ENCODE peak calls at places on chromosomes 2 and 18, in eight cellular contexts. U is effector memory CD8-positive, alpha-beta T cell; N is A172; I is stimulated activated CD4-positive, alpha-beta T cell treated with anti-CD3 and anti-CD28 coated beads, Interleukin-1b, Interleukin-23, amount 100 ng/mL, for 24 hours; G is left colon; W is T-helper 2 cell; D is tibial nerve; S is activated CD4-positive, CD25-positive, alpha-beta regulatory T cell. T is an unnamed sample.

GRCh38 chr2:235692671-235693171 is 198.9 kb downstream of the AGAP1 start:
- DNase-seq in U (no peak), N (no peak), I (no peak), G (peak), W (no peak), D (no peak), S (no peak), T (no peak)

GRCh38 chr18:49898421-49898820 is 85.1 kb upstream of the ACAA2 start:
- DNase-seq in U (peak), N (peak), I (peak), G (no peak), W (peak), D (peak), S (peak), T (no peak)

GRCh38 chr2:1588994-1589611 is 155.2 kb downstream of the PXDN start:
- DNase-seq in U (no peak), N (peak), I (no peak), G (peak), W (no peak), D (no peak), S (no peak), T (no peak)

GRCh38 chr2:206361407-206362045 is 81.8 kb upstream of the ADAM23 start:
- DNase-seq in U (no peak), N (no peak), I (no peak), G (no peak), W (no peak), D (no peak), S (no peak), T (no peak)

GRCh38 chr2:204479557-204479956 is 65.7 kb upstream of the PARD3B start:
- DNase-seq in U (no peak), N (peak), I (no peak), G (no peak), W (no peak), D (no peak), S (no peak), T (no peak)

GRCh38 chr2:147181351-147182029 is 663.3 kb upstream of the ACVR2A start:
- DNase-seq in U (no peak), N (no peak), I (no peak), G (no peak), W (no peak), D (no peak), S (no peak), T (no peak)

GRCh38 chr2:144042751-144043150 is 477.2 kb downstream of the ZEB2 start:
- DNase-seq in U (no peak), N (no peak), I (no peak), G (no peak), W (no peak), D (no peak), S (no peak), T (no peak)

GRCh38 chr2:120788349-120788700 is 52.7 kb downstream of the GLI2 start:
- DNase-seq in U (no peak), N (no peak), I (no peak), G (no peak), W (no peak), D (no peak), S (no peak), T (no peak)

GRCh38 chr18:46518438-46518837 is 138.6 kb downstream of the LOXHD1 start:
- DNase-seq in U (no peak), N (no peak), I (no peak), G (no peak), W (no peak), D (no peak), S (no peak), T (peak)

GRCh38 chr2:37323176-37323575 is 1.5 kb downstream of the PRKD3 start:
- DNase-seq in U (no peak), N (no peak), I (no peak), G (no peak), W (no peak), D (no peak), S (no peak), T (no peak)

GRCh38 chr2:176188969-176189665 is 649 bp downstream of the HOXD1 start:
- DNase-seq in U (no peak), N (no peak), I (no peak), G (peak), W (no peak), D (no peak), S (no peak), T (peak)

GRCh38 chr2:205864511-205864910 is 182.2 kb downstream of the NRP2 start:
- DNase-seq in U (no peak), N (peak), I (no peak), G (no peak), W (no peak), D (no peak), S (no peak), T (no peak)

GRCh38 chr2:72972744-72973535 is 55.6 kb downstream of the EMX1 start:
- DNase-seq in U (no peak), N (no peak), I (no peak), G (no peak), W (no peak), D (no peak), S (no peak), T (peak)

GRCh38 chr2:239890347-239890746 is 134.8 kb downstream of the NDUFA10 start:
- DNase-seq in U (no peak), N (no peak), I (no peak), G (no peak), W (no peak), D (no peak), S (no peak), T (no peak)

GRCh38 chr2:112605926-112606325 is 21.5 kb downstream of the CHCHD5 start:
- DNase-seq in U (no peak), N (no peak), I (no peak), G (no peak), W (no peak), D (no peak), S (no peak), T (no peak)

GRCh38 chr2:239596298-239596697 is 195.5 kb upstream of the HDAC4 start:
- DNase-seq in U (no peak), N (no peak), I (no peak), G (no peak), W (no peak), D (no peak), S (no peak), T (no peak)

GRCh38 chr2:23757686-23758433 is 169.1 kb downstream of the ATAD2B start:
- DNase-seq in U (no peak), N (peak), I (no peak), G (no peak), W (no peak), D (no peak), S (no peak), T (no peak)

GRCh38 chr2:55311444-55311870 is 42.4 kb upstream of the MTIF2 start:
- DNase-seq in U (no peak), N (peak), I (no peak), G (no peak), W (no peak), D (no peak), S (no peak), T (no peak)

GRCh38 chr2:96838345-96839287 is 5.2 kb downstream of the ANKRD23 start:
- DNase-seq in U (no peak), N (no peak), I (no peak), G (no peak), W (no peak), D (no peak), S (no peak), T (no peak)

GRCh38 chr2:30985493-30986292 is 152.5 kb downstream of the GALNT14 start:
- DNase-seq in U (no peak), N (no peak), I (no peak), G (no peak), W (no peak), D (no peak), S (no peak), T (no peak)

GRCh38 chr2:74003494-74004211 is 18.9 kb downstream of the TET3 start:
- DNase-seq in U (no peak), N (peak), I (no peak), G (no peak), W (no peak), D (no peak), S (no peak), T (peak)

GRCh38 chr2:136647039-136647438 is 118.3 kb upstream of the THSD7B start:
- DNase-seq in U (no peak), N (no peak), I (no peak), G (no peak), W (no peak), D (no peak), S (no peak), T (no peak)

GRCh38 chr2:199070550-199070949 is 387.2 kb downstream of the SATB2 start:
- DNase-seq in U (no peak), N (no peak), I (no peak), G (no peak), W (no peak), D (no peak), S (no peak), T (no peak)

GRCh38 chr2:156398176-156398575 is 38.0 kb upstream of the GPD2 start:
- DNase-seq in U (no peak), N (no peak), I (no peak), G (no peak), W (no peak), D (no peak), S (no peak), T (no peak)

GRCh38 chr2:118320640-118321039 is 232.4 kb downstream of the INSIG2 start:
- DNase-seq in U (no peak), N (no peak), I (no peak), G (no peak), W (no peak), D (no peak), S (no peak), T (no peak)

GRCh38 chr18:58161659-58162058 is 117.6 kb downstream of the NEDD4L start:
- DNase-seq in U (no peak), N (peak), I (no peak), G (no peak), W (no peak), D (no peak), S (no peak), T (no peak)

GRCh38 chr2:241844066-241844728 is 14.5 kb downstream of the PDCD1 start:
- DNase-seq in U (peak), N (peak), I (no peak), G (peak), W (peak), D (peak), S (peak), T (peak)

GRCh38 chr2:216888907-216889622 is 29.2 kb upstream of the TNP1 start:
- DNase-seq in U (no peak), N (no peak), I (no peak), G (peak), W (no peak), D (no peak), S (no peak), T (no peak)

GRCh38 chr2:69027060-69027459 is 14.1 kb downstream of the ANTXR1 start:
- DNase-seq in U (no peak), N (no peak), I (no peak), G (no peak), W (no peak), D (no peak), S (no peak), T (no peak)

GRCh38 chr2:181672255-181673008 is 7.9 kb downstream of the NEUROD1 start:
- DNase-seq in U (no peak), N (no peak), I (no peak), G (no peak), W (no peak), D (no peak), S (no peak), T (no peak)

GRCh38 chr2:207681431-207681830 is 30.0 kb upstream of the CCNYL1 start:
- DNase-seq in U (no peak), N (no peak), I (no peak), G (no peak), W (no peak), D (no peak), S (no peak), T (no peak)

GRCh38 chr2:2714413-2714812 is 383.3 kb upstream of the MYT1L start:
- DNase-seq in U (no peak), N (no peak), I (no peak), G (no peak), W (no peak), D (no peak), S (no peak), T (no peak)

GRCh38 chr2:29117636-29118303 is 2.6 kb downstream of the CLIP4 start:
- DNase-seq in U (no peak), N (peak), I (no peak), G (no peak), W (no peak), D (no peak), S (no peak), T (no peak)

GRCh38 chr18:33034212-33034611 is 261.4 kb upstream of the KLHL14 start:
- DNase-seq in U (no peak), N (no peak), I (no peak), G (no peak), W (no peak), D (no peak), S (no peak), T (no peak)

GRCh38 chr18:908631-909621 is 4.3 kb downstream of the ADCYAP1 start:
- DNase-seq in U (no peak), N (no peak), I (no peak), G (no peak), W (no peak), D (no peak), S (no peak), T (no peak)

GRCh38 chr2:237665713-237666143 is 38.3 kb downstream of the LRRFIP1 start:
- DNase-seq in U (no peak), N (no peak), I (no peak), G (no peak), W (no peak), D (no peak), S (no peak), T (peak)

GRCh38 chr2:142946941-142947340 is 69.5 kb downstream of the KYNU start:
- DNase-seq in U (no peak), N (no peak), I (no peak), G (no peak), W (no peak), D (no peak), S (no peak), T (no peak)

GRCh38 chr2:183740241-183740640 is 616.0 kb downstream of the NUP35 start:
- DNase-seq in U (no peak), N (peak), I (no peak), G (no peak), W (no peak), D (no peak), S (no peak), T (no peak)

GRCh38 chr2:226169751-226170581 is 629.7 kb downstream of the IRS1 start:
- DNase-seq in U (no peak), N (no peak), I (no peak), G (no peak), W (no peak), D (no peak), S (no peak), T (no peak)

T was measured in NCI-H1417.